ENCODE peak calls at places on chromosomes 16 and 17, in six cellular contexts. D is AG04449; A is T-helper 1 cell; M is pulmonary artery endothelial cell; P is activated T-cell treated with anti-CD3 and anti-CD28 coated beads, Interleukin-2, amount 50 U/mL, for 72 hours; Z is AML-193. R is an unnamed sample.

GRCh38 chr17:64969046-64969501 is 49.8 kb upstream of the LRRC37A3 start:
- DNase-seq in P (no peak), D (no peak), M (no peak), A (no peak), Z (no peak), R (no peak)

GRCh38 chr17:79338589-79338988 is 264.0 kb downstream of the ENGASE start:
- DNase-seq in Z (no peak), D (no peak), A (no peak), P (no peak), M (no peak), R (no peak)

GRCh38 chr16:4419402-4419801 is 3.0 kb upstream of the CORO7 start:
- DNase-seq in M (no peak), D (no peak), P (no peak), A (no peak), Z (no peak), R (no peak)

GRCh38 chr16:10308305-10309193 is 77.3 kb upstream of the ATF7IP2 start:
- DNase-seq in D (no peak), A (no peak), M (no peak), Z (no peak), P (no peak), R (no peak)

GRCh38 chr17:63446981-63447687 is 1.0 kb upstream of the CYB561 start:
- DNase-seq in D (no peak), M (peak), P (peak), A (peak), Z (peak), R (peak)

GRCh38 chr17:32475258-32475657 is 11.5 kb upstream of the CDK5R1 start:
- DNase-seq in M (no peak), D (no peak), P (no peak), A (no peak), Z (no peak), R (no peak)

GRCh38 chr17:64635647-64636305 is 26.3 kb downstream of the SMURF2 start:
- DNase-seq in P (peak), M (no peak), A (no peak), D (peak), Z (no peak), R (no peak)

GRCh38 chr17:7888184-7888920 is at the start of gene CHD3:
- DNase-seq in P (peak), Z (no peak), A (peak), M (no peak), D (no peak), R (no peak)

GRCh38 chr17:79707441-79707850 is 23.3 kb upstream of the ENPP7 start:
- DNase-seq in M (no peak), A (no peak), D (no peak), P (no peak), Z (no peak), R (no peak)

GRCh38 chr16:88650749-88651275 is at the start of gene CYBA:
- DNase-seq in Z (peak), P (peak), D (no peak), A (peak), M (no peak), R (peak)

GRCh38 chr17:50365165-50365564 is 7.8 kb downstream of the MRPL27 start:
- DNase-seq in M (no peak), D (no peak), P (no peak), Z (no peak), A (no peak), R (no peak)

GRCh38 chr17:65670667-65671371 is 109.4 kb upstream of the AXIN2 start:
- DNase-seq in A (no peak), Z (no peak), M (no peak), D (no peak), P (no peak), R (no peak)

GRCh38 chr16:10916534-10916933 is 25.7 kb downstream of the DEXI start:
- DNase-seq in A (no peak), M (no peak), D (no peak), Z (no peak), P (no peak), R (no peak)

GRCh38 chr17:2894782-2895181 is 98.5 kb downstream of the RAP1GAP2 start:
- DNase-seq in P (no peak), M (no peak), A (no peak), D (no peak), Z (no peak), R (no peak)

GRCh38 chr17:17413215-17413792 is 63.5 kb upstream of the MED9 start:
- DNase-seq in Z (no peak), A (no peak), M (no peak), D (no peak), P (no peak), R (no peak)

GRCh38 chr16:57986196-57986595 is 14.3 kb downstream of the ZNF319 start:
- DNase-seq in A (no peak), Z (no peak), M (no peak), P (no peak), D (no peak), R (no peak)

GRCh38 chr17:79918581-79919163 is 79.4 kb upstream of the CBX4 start:
- DNase-seq in P (no peak), A (no peak), Z (no peak), D (no peak), M (no peak), R (no peak)

GRCh38 chr16:84085774-84086173 is 31.0 kb downstream of the MBTPS1 start:
- DNase-seq in M (no peak), D (no peak), Z (peak), P (no peak), A (no peak), R (peak)

GRCh38 chr17:12231027-12231682 is 210.5 kb downstream of the MAP2K4 start:
- DNase-seq in M (no peak), A (no peak), P (no peak), Z (no peak), D (peak), R (no peak)